ENCODE peak calls at places on chromosomes 2 and 18, in eight cellular contexts. Z is MCF 10A, M is GM20000, C is endodermal cell, G is foreskin fibroblast, K is GM10248, J is A549, H is GM13977. D is an unnamed sample.
A peak's percentile ranks its signal among the peaks of the same experiment; 100 is the strongest.

GRCh38 chr2:72325592-72326422 is 178.1 kb upstream of the CYP26B1 start:
- DNase-seq in Z (peak; percentile 52), M (peak; percentile 14), C (peak; percentile 86), G (peak; percentile 28), K (peak; percentile 10), J (peak; percentile 7), H (peak; percentile 12), D (peak; percentile 40)

GRCh38 chr18:35456181-35456850 is 41.4 kb downstream of the INO80C start:
- DNase-seq in Z (peak; percentile 84), M (no peak), C (no peak), G (peak; percentile 36), K (no peak), J (no peak), H (no peak), D (no peak)

GRCh38 chr18:61851940-61852451 is 40.8 kb downstream of the RNF152 start:
- DNase-seq in Z (peak; percentile 22), M (no peak), C (no peak), G (peak; percentile 81), K (no peak), J (no peak), H (no peak), D (no peak)

GRCh38 chr2:173044686-173045085 is 31.0 kb upstream of the MAP3K20 start:
- DNase-seq in Z (no peak), M (no peak), C (no peak), G (no peak), K (no peak), J (no peak), H (no peak), D (no peak)

GRCh38 chr2:132669854-132670103 is 226 bp downstream of the LYPD1 start:
- DNase-seq in Z (peak; percentile 27), M (no peak), C (no peak), G (no peak), K (no peak), J (peak; percentile 9), H (no peak), D (no peak)

GRCh38 chr2:40095003-40095402 is 315.9 kb upstream of the THUMPD2 start:
- DNase-seq in Z (peak; percentile 86), M (no peak), C (no peak), G (peak; percentile 85), K (no peak), J (no peak), H (no peak), D (no peak)

GRCh38 chr2:104790100-104790811 is 63.7 kb upstream of the POU3F3 start:
- DNase-seq in Z (no peak), M (no peak), C (peak; percentile 59), G (peak; percentile 19), K (no peak), J (no peak), H (no peak), D (no peak)

GRCh38 chr2:147649288-147649687 is 195.5 kb upstream of the ACVR2A start:
- DNase-seq in Z (no peak), M (no peak), C (no peak), G (no peak), K (no peak), J (no peak), H (no peak), D (no peak)

GRCh38 chr2:160407393-160408204 is 86.0 kb downstream of the RBMS1 start:
- DNase-seq in Z (peak; percentile 60), M (peak; percentile 67), C (peak; percentile 84), G (peak; percentile 85), K (peak; percentile 29), J (peak; percentile 38), H (peak; percentile 55), D (peak; percentile 79)

GRCh38 chr18:69401475-69402218 is 959 bp downstream of the DOK6 start:
- DNase-seq in Z (no peak), M (peak; percentile 40), C (peak; percentile 65), G (peak; percentile 52), K (peak; percentile 17), J (peak; percentile 2), H (peak; percentile 20), D (no peak)

GRCh38 chr2:102558463-102558862 is 60.9 kb upstream of the SLC9A2 start:
- DNase-seq in Z (peak; percentile 22), M (no peak), C (no peak), G (peak; percentile 4), K (no peak), J (no peak), H (no peak), D (peak; percentile 3)

GRCh38 chr2:64101141-64101591 is 43.1 kb downstream of the PELI1 start:
- DNase-seq in Z (no peak), M (peak; percentile 36), C (no peak), G (no peak), K (peak; percentile 44), J (no peak), H (peak; percentile 32), D (no peak)

GRCh38 chr2:157173740-157174184 is 83.7 kb upstream of the GALNT5 start:
- DNase-seq in Z (peak; percentile 99), M (no peak), C (no peak), G (peak; percentile 98), K (no peak), J (peak; percentile 60), H (no peak), D (no peak)

GRCh38 chr2:197369946-197370325 is 59.4 kb upstream of the ANKRD44 start:
- DNase-seq in Z (peak; percentile 17), M (no peak), C (no peak), G (no peak), K (no peak), J (no peak), H (no peak), D (no peak)

GRCh38 chr2:52113338-52113737 is 1081.4 kb upstream of the NRXN1 start:
- DNase-seq in Z (peak; percentile 65), M (no peak), C (no peak), G (peak; percentile 31), K (no peak), J (no peak), H (no peak), D (no peak)

GRCh38 chr18:76216096-76216495 is 278.9 kb downstream of the ZNF516 start:
- DNase-seq in Z (no peak), M (no peak), C (no peak), G (no peak), K (no peak), J (no peak), H (no peak), D (no peak)

GRCh38 chr18:12317664-12318333 is 9.8 kb downstream of the TUBB6 start:
- DNase-seq in Z (no peak), M (no peak), C (peak; percentile 33), G (peak; percentile 65), K (no peak), J (no peak), H (no peak), D (peak; percentile 50)

GRCh38 chr2:109160714-109161440 is 31.9 kb downstream of the SH3RF3 start:
- DNase-seq in Z (no peak), M (no peak), C (peak; percentile 53), G (no peak), K (no peak), J (no peak), H (no peak), D (no peak)

GRCh38 chr2:71082402-71083252 is 14.2 kb downstream of the NAGK start:
- DNase-seq in Z (no peak), M (no peak), C (no peak), G (no peak), K (no peak), J (no peak), H (no peak), D (no peak)

GRCh38 chr2:54760310-54760709 is 36.8 kb downstream of the EML6 start:
- DNase-seq in Z (no peak), M (no peak), C (no peak), G (no peak), K (no peak), J (no peak), H (no peak), D (no peak)

GRCh38 chr2:75870654-75871137 is 160.0 kb upstream of the GCFC2 start:
- DNase-seq in Z (no peak), M (peak; percentile 7), C (peak; percentile 66), G (no peak), K (peak; percentile 8), J (no peak), H (peak; percentile 5), D (no peak)

GRCh38 chr2:214069254-214069653 is 341.6 kb upstream of the VWC2L start:
- DNase-seq in Z (peak; percentile 91), M (no peak), C (no peak), G (peak; percentile 93), K (no peak), J (peak; percentile 52), H (peak; percentile 3), D (peak; percentile 45)

GRCh38 chr2:60544980-60545560 is 8.4 kb downstream of the BCL11A start:
- DNase-seq in Z (no peak), M (no peak), C (no peak), G (no peak), K (no peak), J (no peak), H (no peak), D (no peak)

GRCh38 chr18:21444465-21445023 is 156.0 kb downstream of the ESCO1 start:
- DNase-seq in Z (peak; percentile 66), M (peak; percentile 50), C (peak; percentile 72), G (peak; percentile 71), K (peak; percentile 54), J (peak; percentile 32), H (peak; percentile 56), D (peak; percentile 56)
- TF ChIP-seq CTCF in Z (peak; percentile 78), M (peak; percentile 56), C (peak; percentile 92), G (peak; percentile 87), K (peak; percentile 70), J (peak; percentile 69), H (peak; percentile 77), D (peak; percentile 78)

GRCh38 chr2:11068079-11068741 is 87.1 kb upstream of the SLC66A3 start:
- DNase-seq in Z (no peak), M (no peak), C (no peak), G (no peak), K (no peak), J (no peak), H (no peak), D (no peak)
- TF ChIP-seq CTCF in Z (no peak), M (no peak), C (peak; percentile 23), G (no peak), K (no peak), J (no peak), H (no peak), D (no peak)

GRCh38 chr2:10863047-10863446 is 48.7 kb upstream of the KCNF1 start:
- DNase-seq in Z (no peak), M (no peak), C (no peak), G (no peak), K (no peak), J (no peak), H (no peak), D (no peak)

GRCh38 chr2:10862330-10862729 is 49.4 kb upstream of the KCNF1 start:
- DNase-seq in Z (no peak), M (no peak), C (no peak), G (no peak), K (no peak), J (no peak), H (no peak), D (no peak)

GRCh38 chr2:10863837-10864236 is 47.9 kb upstream of the KCNF1 start:
- DNase-seq in Z (no peak), M (peak; percentile 50), C (no peak), G (no peak), K (peak; percentile 57), J (no peak), H (peak; percentile 50), D (peak; percentile 97)

GRCh38 chr2:10865841-10866240 is 45.9 kb upstream of the KCNF1 start:
- DNase-seq in Z (no peak), M (no peak), C (no peak), G (no peak), K (no peak), J (no peak), H (no peak), D (peak; percentile 76)

GRCh38 chr2:10864888-10865551 is 46.7 kb upstream of the KCNF1 start:
- DNase-seq in Z (no peak), M (peak; percentile 73), C (no peak), G (no peak), K (peak; percentile 74), J (no peak), H (peak; percentile 73), D (no peak)
- TF ChIP-seq CTCF in Z (peak; percentile 26), M (no peak), C (peak; percentile 55), G (no peak), K (peak; percentile 24), J (no peak), H (no peak), D (no peak)

GRCh38 chr2:240820607-240821428 is 799 bp upstream of the KIF1A start:
- DNase-seq in Z (no peak), M (no peak), C (peak; percentile 88), G (no peak), K (no peak), J (peak; percentile 50), H (no peak), D (no peak)
- TF ChIP-seq CTCF in Z (no peak), M (no peak), C (peak; percentile 38), G (no peak), K (no peak), J (no peak), H (no peak), D (no peak)